ENCODE peak calls at places on chromosomes 13 and 19, in five cellular contexts. R, D, V, E and Q are unnamed samples.

GRCh38 chr19:13153627-13154240 is 3.5 kb downstream of the IER2 start:
- DNase-seq in R (no peak), D (peak; percentile 35), V (no peak), E (no peak), Q (no peak)

GRCh38 chr13:101520672-101521071 is 68.2 kb downstream of the ITGBL1 start:
- DNase-seq in R (no peak), D (peak; percentile 68), V (no peak), E (no peak), Q (no peak)

GRCh38 chr13:47117268-47117667 is 220.4 kb upstream of the HTR2A start:
- DNase-seq in R (no peak), D (peak; percentile 68), V (no peak), E (no peak), Q (no peak)

GRCh38 chr19:18349524-18350128 is 9.2 kb downstream of the PGPEP1 start:
- DNase-seq in R (no peak), D (peak; percentile 79), V (no peak), E (no peak), Q (peak; percentile 33)

GRCh38 chr19:58054792-58055482 is 4.1 kb upstream of the ZNF135 start:
- DNase-seq in R (no peak), D (no peak), V (no peak), E (peak; percentile 51), Q (no peak)

GRCh38 chr13:55566334-55566733 is 1574.4 kb upstream of the PRR20A start:
- DNase-seq in R (no peak), D (no peak), V (no peak), E (no peak), Q (no peak)

GRCh38 chr19:36547001-36547732 is 19.1 kb upstream of the ZNF260 start:
- DNase-seq in R (no peak), D (peak; percentile 1), V (no peak), E (no peak), Q (no peak)

GRCh38 chr13:96822900-96823299 is 171.4 kb downstream of the OXGR1 start:
- DNase-seq in R (no peak), D (peak; percentile 39), V (peak; percentile 36), E (no peak), Q (no peak)

GRCh38 chr13:27293873-27294515 is 23.4 kb downstream of the RASL11A start:
- DNase-seq in R (no peak), D (no peak), V (no peak), E (no peak), Q (no peak)

GRCh38 chr13:59975807-59976445 is 187.8 kb downstream of the DIAPH3 start:
- DNase-seq in R (no peak), D (no peak), V (no peak), E (no peak), Q (no peak)

GRCh38 chr19:41309225-41310030 is 544 bp upstream of the CCDC97 start:
- DNase-seq in R (no peak), D (peak; percentile 12), V (no peak), E (no peak), Q (no peak)

GRCh38 chr19:48175578-48175977 is 5.1 kb downstream of the ZSWIM9 start:
- DNase-seq in R (no peak), D (no peak), V (no peak), E (no peak), Q (no peak)

GRCh38 chr13:99288069-99288468 is 19.1 kb downstream of the GPR183 start:
- DNase-seq in R (no peak), D (no peak), V (no peak), E (no peak), Q (no peak)

GRCh38 chr13:100301418-100301817 is 212.5 kb downstream of the PCCA start:
- DNase-seq in R (no peak), D (no peak), V (no peak), E (no peak), Q (no peak)

GRCh38 chr13:20711301-20712044 is 8.0 kb downstream of the IL17D start:
- DNase-seq in R (no peak), D (no peak), V (no peak), E (no peak), Q (no peak)

GRCh38 chr19:30340724-30341595 is 31.2 kb upstream of the ZNF536 start:
- DNase-seq in R (no peak), D (no peak), V (no peak), E (no peak), Q (no peak)

GRCh38 chr13:84658881-84659661 is 776.8 kb upstream of the SLITRK1 start:
- DNase-seq in R (no peak), D (no peak), V (no peak), E (no peak), Q (no peak)

GRCh38 chr19:6412111-6412999 is 12.3 kb downstream of the KHSRP start:
- DNase-seq in R (no peak), D (peak; percentile 57), V (no peak), E (no peak), Q (no peak)

GRCh38 chr13:26653310-26653709 is 95.8 kb downstream of the WASF3 start:
- DNase-seq in R (no peak), D (no peak), V (no peak), E (no peak), Q (no peak)

GRCh38 chr13:62997038-62997619 is 1581.5 kb upstream of the PCDH20 start:
- DNase-seq in R (no peak), D (no peak), V (no peak), E (no peak), Q (no peak)

GRCh38 chr13:79593611-79594275 is 112.8 kb downstream of the NDFIP2 start:
- DNase-seq in R (no peak), D (peak; percentile 40), V (no peak), E (no peak), Q (no peak)

GRCh38 chr19:30861896-30862295 is 487.3 kb downstream of the TSHZ3 start:
- DNase-seq in R (no peak), D (no peak), V (no peak), E (no peak), Q (no peak)

GRCh38 chr19:44644391-44645016 is 794 bp downstream of the PVR start:
- DNase-seq in R (no peak), D (peak; percentile 44), V (no peak), E (no peak), Q (peak; percentile 17)

GRCh38 chr13:74287672-74288169 is 153.5 kb upstream of the KLF12 start:
- DNase-seq in R (peak; percentile 25), D (peak; percentile 40), V (peak; percentile 66), E (peak; percentile 71), Q (peak; percentile 43)

GRCh38 chr13:99723847-99724246 is 222.6 kb downstream of the TM9SF2 start:
- DNase-seq in R (no peak), D (no peak), V (no peak), E (no peak), Q (no peak)

GRCh38 chr19:19517235-19517619 is 1.2 kb downstream of the NDUFA13 start:
- DNase-seq in R (no peak), D (no peak), V (no peak), E (no peak), Q (no peak)

GRCh38 chr19:28966737-28967401 is 246.1 kb downstream of the UQCRFS1 start:
- DNase-seq in R (no peak), D (no peak), V (no peak), E (no peak), Q (no peak)

GRCh38 chr19:815079-815774 is 6.5 kb downstream of the PLPPR3 start:
- DNase-seq in R (no peak), D (no peak), V (no peak), E (no peak), Q (no peak)

GRCh38 chr13:48344264-48344663 is 40.7 kb downstream of the RB1 start:
- DNase-seq in R (no peak), D (no peak), V (no peak), E (no peak), Q (no peak)

GRCh38 chr19:56147307-56147706 is 6.2 kb downstream of the ZNF444 start:
- DNase-seq in R (no peak), D (no peak), V (no peak), E (no peak), Q (no peak)

GRCh38 chr19:23596872-23597271 is 90.1 kb downstream of the ZNF675 start:
- DNase-seq in R (no peak), D (no peak), V (no peak), E (no peak), Q (no peak)

GRCh38 chr19:10874019-10874418 is 2.7 kb downstream of the CARM1 start:
- DNase-seq in R (no peak), D (peak; percentile 32), V (no peak), E (no peak), Q (no peak)
- H3K4me1 ChIP-seq in R (peaks cover 43% of the 10 kb centered on the region), D (peaks cover 8% of the 10 kb centered on the region), V (peaks cover 7% of the 10 kb centered on the region), E (peaks cover 75% of the 10 kb centered on the region), Q (peaks cover 51% of the 10 kb centered on the region)

GRCh38 chr19:17076539-17076919 is 952 bp downstream of the MYO9B start:
- DNase-seq in R (no peak), D (peak; percentile 31), V (no peak), E (no peak), Q (no peak)

GRCh38 chr19:17075035-17075859 is at the start of the genes HAUS8 and MYO9B:
- DNase-seq in R (peak; percentile 98), D (peak; percentile 99), V (peak; percentile 99), E (peak; percentile 99), Q (peak; percentile 99)

GRCh38 chr19:17074628-17075034 is 621 bp downstream of the HAUS8 start:
- DNase-seq in R (no peak), D (no peak), V (no peak), E (no peak), Q (no peak)

GRCh38 chr19:17075860-17076538 is 422 bp downstream of the MYO9B start:
- DNase-seq in R (no peak), D (peak; percentile 18), V (no peak), E (peak; percentile 36), Q (no peak)

GRCh38 chr19:17073869-17074627 is 1.2 kb downstream of the HAUS8 start:
- DNase-seq in R (no peak), D (no peak), V (no peak), E (no peak), Q (no peak)
- H3K4me1 ChIP-seq in R (peaks cover 32% of the 10 kb centered on the region), D (peaks cover 24% of the 10 kb centered on the region), V (peaks cover 19% of the 10 kb centered on the region), E (peaks cover 70% of the 10 kb centered on the region), Q (peaks cover 26% of the 10 kb centered on the region)

DNA sequence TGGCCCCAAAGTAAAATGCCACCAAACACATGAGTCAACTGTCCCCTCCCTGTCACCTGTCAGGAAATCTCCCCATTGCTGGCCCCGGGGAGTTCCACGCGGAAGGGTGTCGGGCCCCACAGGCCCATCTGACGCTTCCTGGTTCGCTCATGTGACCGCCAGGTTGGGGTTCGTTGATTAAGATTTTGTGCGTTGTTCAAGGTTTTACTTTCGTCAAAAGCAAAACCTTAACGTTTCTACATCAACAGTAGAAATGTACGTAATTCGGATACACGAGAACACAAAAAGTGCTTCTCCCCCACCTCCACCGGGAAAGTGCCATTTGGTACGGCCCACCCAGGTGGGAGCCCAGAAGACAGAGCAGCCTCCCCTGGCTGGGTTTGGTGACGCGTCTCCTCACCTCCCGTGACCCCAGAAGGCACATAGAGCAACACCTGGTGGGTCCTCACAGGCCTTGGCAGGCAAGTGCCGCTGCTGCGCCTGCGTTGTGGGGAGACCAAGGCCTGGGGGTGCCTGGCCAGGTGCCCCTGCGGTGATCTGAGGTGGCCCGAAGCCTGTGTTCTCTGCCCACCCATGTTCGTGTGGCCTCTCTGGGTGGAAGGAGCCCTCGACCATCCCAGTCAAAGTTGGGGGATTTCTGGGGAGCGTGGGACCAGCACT is 161.6 kb downstream of the KDM4B start:
- DNase-seq in R (no peak), D (no peak), V (no peak), E (no peak), Q (no peak)
- H3K4me1 ChIP-seq in R (peaks cover 38% of the 10 kb centered on the region), D (peaks cover 7% of the 10 kb centered on the region), V (peaks cover 48% of the 10 kb centered on the region), E (peaks cover 39% of the 10 kb centered on the region), Q (peaks cover 14% of the 10 kb centered on the region)

DNA sequence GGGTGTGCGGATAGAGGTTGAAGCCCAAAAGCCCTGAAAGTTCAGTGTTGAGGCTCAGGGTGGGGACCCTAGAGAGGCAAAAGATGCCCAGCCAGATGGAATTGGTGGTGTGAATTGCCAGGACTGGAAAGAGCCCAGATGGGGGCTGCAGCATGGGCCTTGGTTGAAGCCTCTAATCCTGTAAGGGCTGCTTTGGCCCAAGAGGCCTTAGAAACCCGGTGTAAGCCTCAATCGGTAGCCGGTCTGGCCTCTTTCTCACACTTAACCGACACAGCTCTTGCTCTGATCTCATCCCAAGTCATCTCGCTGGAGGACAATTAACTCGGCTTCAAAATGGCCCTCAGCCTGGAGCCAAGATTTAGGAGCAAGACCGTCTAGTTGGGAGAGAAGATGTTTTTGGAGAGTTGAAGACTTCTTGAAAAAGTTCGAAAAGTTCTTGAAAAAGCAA is 2.0 kb downstream of the TPM4 start:
- DNase-seq in R (no peak), D (peak; percentile 67), V (no peak), E (no peak), Q (no peak)
- H3K4me1 ChIP-seq in R (peaks cover 66% of the 10 kb centered on the region), D (peaks cover 32% of the 10 kb centered on the region), V (peaks cover 9% of the 10 kb centered on the region), E (peaks cover 68% of the 10 kb centered on the region), Q (peaks cover 14% of the 10 kb centered on the region)